ENCODE peak calls at places on chromosomes 1 and 21, in nine cellular contexts. B is ovary; R is activated CD8-positive, alpha-beta T cell treated with anti-CD3 and anti-CD28 coated beads for 36 hours; A is NCI-H1436 treated with DMSO at 0.1 percent for 48 hours; H is body of pancreas; T is KBM-7; M is bronchial epithelial cell; X is smooth muscle cell of the brain vasculature; I is dermis microvascular lymphatic vessel endothelial cell. U is an unnamed sample.

GRCh38 chr1:67085326-67085725 is 31.4 kb upstream of the SLC35D1 start:
- DNase-seq in B (no peak), R (no peak), A (no peak), H (no peak), T (no peak), M (no peak), X (no peak), I (no peak), U (no peak)

GRCh38 chr21:43956667-43957030 is 55.5 kb upstream of the TRAPPC10 start:
- DNase-seq in B (no peak), R (no peak), A (no peak), H (no peak), T (no peak), M (no peak), X (no peak), I (peak), U (no peak)

GRCh38 chr1:228734881-228735801 is at the start of gene RHOU:
- DNase-seq in B (peak), R (peak), A (no peak), H (peak), T (peak), M (no peak), X (no peak), I (peak), U (peak)

GRCh38 chr1:155078496-155079209 is at the start of gene EFNA3:
- DNase-seq in B (peak), R (peak), A (no peak), H (peak), T (peak), M (no peak), X (no peak), I (peak), U (peak)

GRCh38 chr1:175413367-175413766 is 220.8 kb upstream of the KIAA0040 start:
- DNase-seq in B (no peak), R (no peak), A (no peak), H (no peak), T (no peak), M (no peak), X (no peak), I (no peak), U (no peak)

GRCh38 chr1:76278711-76279386 is 204.3 kb downstream of the ST6GALNAC3 start:
- DNase-seq in B (no peak), R (no peak), A (no peak), H (no peak), T (no peak), M (no peak), X (no peak), I (no peak), U (no peak)

GRCh38 chr1:229848762-229849677 is 218.0 kb upstream of the GALNT2 start:
- DNase-seq in B (no peak), R (peak), A (peak), H (peak), T (peak), M (peak), X (no peak), I (peak), U (no peak)

GRCh38 chr1:74811421-74812179 is 78.6 kb downstream of the TYW3 start:
- DNase-seq in B (no peak), R (no peak), A (peak), H (no peak), T (peak), M (no peak), X (no peak), I (no peak), U (peak)

GRCh38 chr1:175080030-175080429 is 12.4 kb downstream of the TNN start:
- DNase-seq in B (no peak), R (no peak), A (peak), H (no peak), T (no peak), M (no peak), X (no peak), I (no peak), U (no peak)

GRCh38 chr1:29501227-29501976 is 265.1 kb downstream of the PTPRU start:
- DNase-seq in B (no peak), R (no peak), A (no peak), H (no peak), T (no peak), M (no peak), X (no peak), I (no peak), U (no peak)

GRCh38 chr1:111602974-111603373 is 16.6 kb upstream of the RAP1A start:
- DNase-seq in B (no peak), R (peak), A (no peak), H (no peak), T (no peak), M (no peak), X (no peak), I (no peak), U (peak)

GRCh38 chr1:111190931-111191451 is 9.5 kb downstream of the DENND2D start:
- DNase-seq in B (no peak), R (no peak), A (no peak), H (peak), T (no peak), M (no peak), X (no peak), I (no peak), U (no peak)

GRCh38 chr1:229029644-229030235 is 241.2 kb upstream of the RAB4A start:
- DNase-seq in B (no peak), R (no peak), A (no peak), H (no peak), T (no peak), M (no peak), X (no peak), I (no peak), U (no peak)

GRCh38 chr1:198641966-198642656 is 3.3 kb downstream of the PTPRC start:
- DNase-seq in B (no peak), R (no peak), A (no peak), H (no peak), T (no peak), M (no peak), X (no peak), I (no peak), U (no peak)

GRCh38 chr1:228930479-228930957 is 195.2 kb downstream of the RHOU start:
- DNase-seq in B (no peak), R (no peak), A (no peak), H (peak), T (no peak), M (peak), X (no peak), I (no peak), U (no peak)